ENCODE peak calls at places on chromosomes 7 and 10, in five cellular contexts. Q is NCI-H748 treated with DMSO at 0.1 percent for 48 hours; T is left cardiac atrium; G is naive thymus-derived CD8-positive, alpha-beta T cell; W is activated CD4-positive, alpha-beta T cell treated with anti-CD3 and anti-CD28 coated beads, Interleukin-2, amount 50 U/mL, for 48 hours. S is an unnamed sample.

GRCh38 chr7:16813232-16813616 is 8.4 kb upstream of the AGR2 start:
- DNase-seq in Q (no peak), T (no peak), G (no peak), W (no peak), S (no peak)

GRCh38 chr10:36248314-36248981 is 606.4 kb upstream of the FZD8 start:
- DNase-seq in Q (no peak), T (no peak), G (no peak), W (no peak), S (no peak)

GRCh38 chr10:13439771-13440708 is 88.8 kb downstream of the BEND7 start:
- DNase-seq in Q (peak; percentile 26), T (peak; percentile 59), G (peak; percentile 70), W (peak; percentile 76), S (peak; percentile 41)

GRCh38 chr7:27547401-27547800 is 115.3 kb downstream of the HIBADH start:
- DNase-seq in Q (no peak), T (no peak), G (no peak), W (no peak), S (no peak)

GRCh38 chr7:141133646-141134045 is 59.8 kb downstream of the TMEM178B start:
- DNase-seq in Q (no peak), T (no peak), G (no peak), W (no peak), S (no peak)

GRCh38 chr7:155138204-155138603 is 68.1 kb downstream of the HTR5A start:
- DNase-seq in Q (no peak), T (no peak), G (no peak), W (no peak), S (no peak)

GRCh38 chr7:38215734-38216670 is 38.0 kb downstream of the STARD3NL start:
- DNase-seq in Q (peak; percentile 44), T (peak; percentile 78), G (peak; percentile 69), W (peak; percentile 81), S (peak; percentile 59)

GRCh38 chr7:46160861-46161260 is 239.8 kb upstream of the IGFBP3 start:
- DNase-seq in Q (no peak), T (no peak), G (no peak), W (no peak), S (no peak)

GRCh38 chr10:78890506-78890905 is 178.3 kb upstream of the ZMIZ1 start:
- DNase-seq in Q (no peak), T (no peak), G (no peak), W (no peak), S (no peak)

GRCh38 chr7:71795373-71795772 is 616.8 kb downstream of the CALN1 start:
- DNase-seq in Q (no peak), T (no peak), G (no peak), W (no peak), S (no peak)

GRCh38 chr10:5644930-5645329 is 21.5 kb downstream of the ASB13 start:
- DNase-seq in Q (no peak), T (no peak), G (no peak), W (no peak), S (no peak)

GRCh38 chr7:158366916-158367633 is 220.5 kb downstream of the PTPRN2 start:
- DNase-seq in Q (no peak), T (no peak), G (no peak), W (no peak), S (no peak)

GRCh38 chr7:133545613-133546012 is 292.7 kb downstream of the EXOC4 start:
- DNase-seq in Q (no peak), T (no peak), G (no peak), W (no peak), S (no peak)

GRCh38 chr7:134865001-134865845 is 85.8 kb downstream of the CALD1 start:
- DNase-seq in Q (no peak), T (no peak), G (peak; percentile 59), W (peak; percentile 41), S (no peak)

GRCh38 chr10:120328647-120329046 is 128.4 kb upstream of the PLPP4 start:
- DNase-seq in Q (no peak), T (no peak), G (no peak), W (no peak), S (no peak)

GRCh38 chr10:117747636-117748035 is 205.1 kb downstream of the EMX2 start:
- DNase-seq in Q (no peak), T (no peak), G (no peak), W (no peak), S (no peak)

GRCh38 chr7:65475734-65476319 is 102.2 kb downstream of the ZNF92 start:
- DNase-seq in Q (no peak), T (no peak), G (no peak), W (no peak), S (peak; percentile 47)

GRCh38 chr10:103742779-103743178 is 112.6 kb downstream of the SH3PXD2A start:
- DNase-seq in Q (no peak), T (no peak), G (no peak), W (no peak), S (no peak)

GRCh38 chr7:5283421-5284303 is 919 bp downstream of the SLC29A4 start:
- DNase-seq in Q (no peak), T (no peak), G (no peak), W (no peak), S (no peak)

GRCh38 chr7:146478975-146479492 is 362.4 kb downstream of the CNTNAP2 start:
- DNase-seq in Q (peak; percentile 63), T (no peak), G (no peak), W (no peak), S (no peak)